ENCODE peak calls at places on chromosomes 16 and 17, in eight cellular contexts. One of them, this sample, is unnamed.
A peak's percentile ranks its signal among the peaks of the same experiment; 100 is the strongest.

GRCh38 chr17:8225813-8226535 is 15.6 kb upstream of the AURKB start:
- DNase-seq in EH: peak; percentile 87
- DNase-seq in M059J: peak; percentile 84
- DNase-seq in amniotic stem cell: peak; percentile 79
- DNase-seq in foreskin keratinocyte: no peak
- DNase-seq in activated naive CD4-positive, alpha-beta T cell treated with anti-CD3 and anti-CD28 coated beads, Interleukin-2, amount 50 U/mL, for 16 hours: peak; percentile 68
- DNase-seq in stimulated activated CD4-positive, alpha-beta T cell treated with anti-CD3 and anti-CD28 coated beads, Interleukin-1b, Interleukin-23, amount 100 ng/mL, for 1 hour: no peak
- DNase-seq in neuronal stem cell: peak; percentile 74
- DNase-seq in this sample: no peak

GRCh38 chr16:47622666-47623176 is 161.6 kb downstream of the PHKB start:
- DNase-seq in EH: no peak
- DNase-seq in M059J: no peak
- DNase-seq in amniotic stem cell: no peak
- DNase-seq in foreskin keratinocyte: no peak
- DNase-seq in activated naive CD4-positive, alpha-beta T cell treated with anti-CD3 and anti-CD28 coated beads, Interleukin-2, amount 50 U/mL, for 16 hours: no peak
- DNase-seq in stimulated activated CD4-positive, alpha-beta T cell treated with anti-CD3 and anti-CD28 coated beads, Interleukin-1b, Interleukin-23, amount 100 ng/mL, for 1 hour: no peak
- DNase-seq in neuronal stem cell: no peak
- DNase-seq in this sample: no peak

GRCh38 chr17:55327225-55328088 is 62.7 kb downstream of the HLF start:
- DNase-seq in EH: peak; percentile 23
- DNase-seq in M059J: peak; percentile 53
- DNase-seq in amniotic stem cell: no peak
- DNase-seq in foreskin keratinocyte: no peak
- DNase-seq in activated naive CD4-positive, alpha-beta T cell treated with anti-CD3 and anti-CD28 coated beads, Interleukin-2, amount 50 U/mL, for 16 hours: no peak
- DNase-seq in stimulated activated CD4-positive, alpha-beta T cell treated with anti-CD3 and anti-CD28 coated beads, Interleukin-1b, Interleukin-23, amount 100 ng/mL, for 1 hour: no peak
- DNase-seq in neuronal stem cell: no peak
- DNase-seq in this sample: no peak

GRCh38 chr17:50056217-50056960 is 479 bp downstream of the ITGA3 start:
- DNase-seq in EH: peak; percentile 65
- DNase-seq in M059J: peak; percentile 63
- DNase-seq in amniotic stem cell: no peak
- DNase-seq in foreskin keratinocyte: no peak
- DNase-seq in activated naive CD4-positive, alpha-beta T cell treated with anti-CD3 and anti-CD28 coated beads, Interleukin-2, amount 50 U/mL, for 16 hours: peak; percentile 69
- DNase-seq in stimulated activated CD4-positive, alpha-beta T cell treated with anti-CD3 and anti-CD28 coated beads, Interleukin-1b, Interleukin-23, amount 100 ng/mL, for 1 hour: no peak
- DNase-seq in neuronal stem cell: peak; percentile 76
- DNase-seq in this sample: no peak

GRCh38 chr16:75733305-75734141 is 7.2 kb upstream of the CPHXL start:
- DNase-seq in EH: peak; percentile 76
- DNase-seq in M059J: peak; percentile 79
- DNase-seq in amniotic stem cell: peak; percentile 6
- DNase-seq in foreskin keratinocyte: no peak
- DNase-seq in activated naive CD4-positive, alpha-beta T cell treated with anti-CD3 and anti-CD28 coated beads, Interleukin-2, amount 50 U/mL, for 16 hours: no peak
- DNase-seq in stimulated activated CD4-positive, alpha-beta T cell treated with anti-CD3 and anti-CD28 coated beads, Interleukin-1b, Interleukin-23, amount 100 ng/mL, for 1 hour: no peak
- DNase-seq in neuronal stem cell: peak; percentile 24
- DNase-seq in this sample: no peak

GRCh38 chr17:19497616-19498015 is 36.0 kb upstream of the SLC47A1 start:
- DNase-seq in EH: no peak
- DNase-seq in M059J: no peak
- DNase-seq in amniotic stem cell: no peak
- DNase-seq in foreskin keratinocyte: no peak
- DNase-seq in activated naive CD4-positive, alpha-beta T cell treated with anti-CD3 and anti-CD28 coated beads, Interleukin-2, amount 50 U/mL, for 16 hours: no peak
- DNase-seq in stimulated activated CD4-positive, alpha-beta T cell treated with anti-CD3 and anti-CD28 coated beads, Interleukin-1b, Interleukin-23, amount 100 ng/mL, for 1 hour: no peak
- DNase-seq in neuronal stem cell: no peak
- DNase-seq in this sample: no peak

GRCh38 chr17:75109047-75109406 is 742 bp upstream of the ARMC7 start:
- DNase-seq in EH: no peak
- DNase-seq in M059J: no peak
- DNase-seq in amniotic stem cell: no peak
- DNase-seq in foreskin keratinocyte: no peak
- DNase-seq in activated naive CD4-positive, alpha-beta T cell treated with anti-CD3 and anti-CD28 coated beads, Interleukin-2, amount 50 U/mL, for 16 hours: no peak
- DNase-seq in stimulated activated CD4-positive, alpha-beta T cell treated with anti-CD3 and anti-CD28 coated beads, Interleukin-1b, Interleukin-23, amount 100 ng/mL, for 1 hour: no peak
- DNase-seq in neuronal stem cell: no peak
- DNase-seq in this sample: no peak

GRCh38 chr17:44981221-44981968 is 13.3 kb upstream of the C1QL1 start:
- DNase-seq in EH: peak; percentile 77
- DNase-seq in M059J: peak; percentile 89
- DNase-seq in amniotic stem cell: no peak
- DNase-seq in foreskin keratinocyte: peak; percentile 40
- DNase-seq in activated naive CD4-positive, alpha-beta T cell treated with anti-CD3 and anti-CD28 coated beads, Interleukin-2, amount 50 U/mL, for 16 hours: no peak
- DNase-seq in stimulated activated CD4-positive, alpha-beta T cell treated with anti-CD3 and anti-CD28 coated beads, Interleukin-1b, Interleukin-23, amount 100 ng/mL, for 1 hour: no peak
- DNase-seq in neuronal stem cell: no peak
- DNase-seq in this sample: peak; percentile 65

GRCh38 chr17:50345443-50346312 is at the start of gene XYLT2:
- DNase-seq in EH: peak; percentile 82
- DNase-seq in M059J: peak; percentile 72
- DNase-seq in amniotic stem cell: peak; percentile 82
- DNase-seq in foreskin keratinocyte: no peak
- DNase-seq in activated naive CD4-positive, alpha-beta T cell treated with anti-CD3 and anti-CD28 coated beads, Interleukin-2, amount 50 U/mL, for 16 hours: peak; percentile 92
- DNase-seq in stimulated activated CD4-positive, alpha-beta T cell treated with anti-CD3 and anti-CD28 coated beads, Interleukin-1b, Interleukin-23, amount 100 ng/mL, for 1 hour: peak; percentile 89
- DNase-seq in neuronal stem cell: peak; percentile 89
- DNase-seq in this sample: peak; percentile 27

GRCh38 chr17:2337811-2338657 is 733 bp downstream of the SGSM2 start:
- DNase-seq in EH: peak; percentile 64
- DNase-seq in M059J: peak; percentile 55
- DNase-seq in amniotic stem cell: no peak
- DNase-seq in foreskin keratinocyte: no peak
- DNase-seq in activated naive CD4-positive, alpha-beta T cell treated with anti-CD3 and anti-CD28 coated beads, Interleukin-2, amount 50 U/mL, for 16 hours: peak; percentile 55
- DNase-seq in stimulated activated CD4-positive, alpha-beta T cell treated with anti-CD3 and anti-CD28 coated beads, Interleukin-1b, Interleukin-23, amount 100 ng/mL, for 1 hour: no peak
- DNase-seq in neuronal stem cell: peak; percentile 42
- DNase-seq in this sample: no peak

GRCh38 chr16:285146-286055 is 2.4 kb downstream of the PDIA2 start:
- DNase-seq in EH: no peak
- DNase-seq in M059J: no peak
- DNase-seq in amniotic stem cell: no peak
- DNase-seq in foreskin keratinocyte: no peak
- DNase-seq in activated naive CD4-positive, alpha-beta T cell treated with anti-CD3 and anti-CD28 coated beads, Interleukin-2, amount 50 U/mL, for 16 hours: no peak
- DNase-seq in stimulated activated CD4-positive, alpha-beta T cell treated with anti-CD3 and anti-CD28 coated beads, Interleukin-1b, Interleukin-23, amount 100 ng/mL, for 1 hour: no peak
- DNase-seq in neuronal stem cell: no peak
- DNase-seq in this sample: no peak

GRCh38 chr16:14373901-14374300 is 256.2 kb downstream of the PARN start:
- DNase-seq in EH: peak; percentile 34
- DNase-seq in M059J: no peak
- DNase-seq in amniotic stem cell: no peak
- DNase-seq in foreskin keratinocyte: no peak
- DNase-seq in activated naive CD4-positive, alpha-beta T cell treated with anti-CD3 and anti-CD28 coated beads, Interleukin-2, amount 50 U/mL, for 16 hours: no peak
- DNase-seq in stimulated activated CD4-positive, alpha-beta T cell treated with anti-CD3 and anti-CD28 coated beads, Interleukin-1b, Interleukin-23, amount 100 ng/mL, for 1 hour: no peak
- DNase-seq in neuronal stem cell: no peak
- DNase-seq in this sample: no peak

GRCh38 chr17:2059125-2059836 is 4.4 kb downstream of the HIC1 start:
- DNase-seq in EH: no peak
- DNase-seq in M059J: no peak
- DNase-seq in amniotic stem cell: no peak
- DNase-seq in foreskin keratinocyte: no peak
- DNase-seq in activated naive CD4-positive, alpha-beta T cell treated with anti-CD3 and anti-CD28 coated beads, Interleukin-2, amount 50 U/mL, for 16 hours: no peak
- DNase-seq in stimulated activated CD4-positive, alpha-beta T cell treated with anti-CD3 and anti-CD28 coated beads, Interleukin-1b, Interleukin-23, amount 100 ng/mL, for 1 hour: no peak
- DNase-seq in neuronal stem cell: no peak
- DNase-seq in this sample: no peak

GRCh38 chr17:66142428-66142827 is 49.5 kb downstream of the CEP112 start:
- DNase-seq in EH: no peak
- DNase-seq in M059J: no peak
- DNase-seq in amniotic stem cell: no peak
- DNase-seq in foreskin keratinocyte: no peak
- DNase-seq in activated naive CD4-positive, alpha-beta T cell treated with anti-CD3 and anti-CD28 coated beads, Interleukin-2, amount 50 U/mL, for 16 hours: no peak
- DNase-seq in stimulated activated CD4-positive, alpha-beta T cell treated with anti-CD3 and anti-CD28 coated beads, Interleukin-1b, Interleukin-23, amount 100 ng/mL, for 1 hour: no peak
- DNase-seq in neuronal stem cell: no peak
- DNase-seq in this sample: no peak

GRCh38 chr16:88064889-88065746 is 113.9 kb downstream of the BANP start:
- DNase-seq in EH: peak; percentile 41
- DNase-seq in M059J: no peak
- DNase-seq in amniotic stem cell: no peak
- DNase-seq in foreskin keratinocyte: no peak
- DNase-seq in activated naive CD4-positive, alpha-beta T cell treated with anti-CD3 and anti-CD28 coated beads, Interleukin-2, amount 50 U/mL, for 16 hours: no peak
- DNase-seq in stimulated activated CD4-positive, alpha-beta T cell treated with anti-CD3 and anti-CD28 coated beads, Interleukin-1b, Interleukin-23, amount 100 ng/mL, for 1 hour: no peak
- DNase-seq in neuronal stem cell: no peak
- DNase-seq in this sample: no peak

GRCh38 chr16:89678258-89678657 is 8.2 kb upstream of the CDK10 start:
- DNase-seq in EH: no peak
- DNase-seq in M059J: no peak
- DNase-seq in amniotic stem cell: no peak
- DNase-seq in foreskin keratinocyte: no peak
- DNase-seq in activated naive CD4-positive, alpha-beta T cell treated with anti-CD3 and anti-CD28 coated beads, Interleukin-2, amount 50 U/mL, for 16 hours: no peak
- DNase-seq in stimulated activated CD4-positive, alpha-beta T cell treated with anti-CD3 and anti-CD28 coated beads, Interleukin-1b, Interleukin-23, amount 100 ng/mL, for 1 hour: no peak
- DNase-seq in neuronal stem cell: no peak
- DNase-seq in this sample: no peak

GRCh38 chr17:20996724-20997615 is 45.8 kb downstream of the USP22 start:
- DNase-seq in EH: no peak
- DNase-seq in M059J: no peak
- DNase-seq in amniotic stem cell: no peak
- DNase-seq in foreskin keratinocyte: no peak
- DNase-seq in activated naive CD4-positive, alpha-beta T cell treated with anti-CD3 and anti-CD28 coated beads, Interleukin-2, amount 50 U/mL, for 16 hours: no peak
- DNase-seq in stimulated activated CD4-positive, alpha-beta T cell treated with anti-CD3 and anti-CD28 coated beads, Interleukin-1b, Interleukin-23, amount 100 ng/mL, for 1 hour: no peak
- DNase-seq in neuronal stem cell: no peak
- DNase-seq in this sample: no peak

This sample was measured in epithelial cell of prostate.